ENCODE peak calls at places on chromosomes 6 and 20, in four cellular contexts. G is uterus, U is HEK293T, R is gastrocnemius medialis. T is an unnamed sample.
A peak's percentile ranks its signal among the peaks of the same experiment; 100 is the strongest.

GRCh38 chr20:9081423-9081966 is 12.6 kb downstream of the PLCB4 start:
- DNase-seq in G (no peak), U (no peak), R (no peak), T (no peak)

GRCh38 chr20:3890410-3890751 is 1.2 kb downstream of the PANK2 start:
- DNase-seq in G (no peak), U (no peak), R (no peak), T (no peak)

GRCh38 chr20:2006452-2007381 is 12.9 kb upstream of the PDYN start:
- DNase-seq in G (no peak), U (peak; percentile 64), R (no peak), T (no peak)

GRCh38 chr6:83117802-83118201 is 50.3 kb downstream of the DOP1A start:
- DNase-seq in G (no peak), U (no peak), R (no peak), T (no peak)

GRCh38 chr20:62896526-62896925 is 29.8 kb downstream of the DIDO1 start:
- DNase-seq in G (no peak), U (no peak), R (no peak), T (no peak)

GRCh38 chr6:40398034-40398679 is 189.0 kb downstream of the LRFN2 start:
- DNase-seq in G (no peak), U (no peak), R (no peak), T (no peak)

GRCh38 chr20:62702886-62703852 is 5.5 kb upstream of the NTSR1 start:
- DNase-seq in G (peak; percentile 37), U (no peak), R (no peak), T (peak; percentile 28)

GRCh38 chr6:169099411-169100202 is 154.0 kb downstream of the THBS2 start:
- DNase-seq in G (no peak), U (no peak), R (no peak), T (no peak)

GRCh38 chr6:162727347-162728176 is at the start of the genes PACRG and PRKN:
- DNase-seq in G (peak; percentile 99), U (peak; percentile 99), R (peak; percentile 99), T (peak; percentile 93)

GRCh38 chr6:126376682-126377081 is 36.8 kb downstream of the CENPW start:
- DNase-seq in G (no peak), U (no peak), R (no peak), T (no peak)

GRCh38 chr6:26311385-26312095 is 53.5 kb upstream of the BTN3A2 start:
- DNase-seq in G (peak; percentile 46), U (no peak), R (peak; percentile 33), T (no peak)